ENCODE peak calls at places on chromosomes 5 and 9, in six cellular contexts. P is heart left ventricle, E is fibroblast of pulmonary artery, F is HL-60, A is neural progenitor cell, L is BJ. B is an unnamed sample.
A peak's percentile ranks its signal among the peaks of the same experiment; 100 is the strongest.

GRCh38 chr9:27561697-27562096 is 11.6 kb downstream of the C9orf72 start:
- DNase-seq in P (no peak), E (no peak), F (no peak), A (no peak), L (no peak), B (no peak)

GRCh38 chr5:65926893-65927292 is 518 bp downstream of the ERBIN start:
- DNase-seq in P (no peak), E (peak; percentile 16), F (no peak), A (peak; percentile 45), L (no peak), B (peak; percentile 33)

GRCh38 chr5:156411131-156411727 is 84.3 kb downstream of the SGCD start:
- DNase-seq in P (no peak), E (peak; percentile 47), F (no peak), A (no peak), L (peak; percentile 64), B (peak; percentile 57)

GRCh38 chr5:337565-338130 is 16.1 kb downstream of the AHRR start:
- DNase-seq in P (no peak), E (peak; percentile 53), F (no peak), A (peak; percentile 70), L (no peak), B (peak; percentile 48)

GRCh38 chr5:140358738-140359310 is 1.2 kb upstream of the SLC4A9 start:
- DNase-seq in P (no peak), E (peak; percentile 59), F (no peak), A (peak; percentile 87), L (no peak), B (peak; percentile 61)

GRCh38 chr9:127634698-127635097 is 22.6 kb downstream of the STXBP1 start:
- DNase-seq in P (no peak), E (no peak), F (no peak), A (no peak), L (no peak), B (peak; percentile 54)

GRCh38 chr5:181039961-181040915 is at the start of gene BTNL9:
- DNase-seq in P (no peak), E (peak; percentile 24), F (no peak), A (no peak), L (no peak), B (no peak)

GRCh38 chr5:180130876-180131740 is 59.5 kb upstream of the RNF130 start:
- DNase-seq in P (no peak), E (no peak), F (no peak), A (no peak), L (no peak), B (no peak)

GRCh38 chr5:61332891-61333350 is 863 bp downstream of the ZSWIM6 start:
- DNase-seq in P (peak; percentile 61), E (peak; percentile 70), F (no peak), A (peak; percentile 55), L (no peak), B (peak; percentile 46)

GRCh38 chr9:115382865-115383264 is 264.9 kb upstream of the TNC start:
- DNase-seq in P (no peak), E (no peak), F (no peak), A (no peak), L (no peak), B (no peak)

GRCh38 chr9:5892456-5893133 is 1.9 kb downstream of the MLANA start:
- DNase-seq in P (no peak), E (no peak), F (no peak), A (no peak), L (no peak), B (peak; percentile 17)

GRCh38 chr5:39195198-39195826 is 24.1 kb downstream of the FYB1 start:
- DNase-seq in P (no peak), E (no peak), F (no peak), A (no peak), L (no peak), B (no peak)

GRCh38 chr9:104743377-104743985 is 4.0 kb upstream of the NIPSNAP3A start:
- DNase-seq in P (no peak), E (peak; percentile 86), F (no peak), A (peak; percentile 54), L (peak; percentile 19), B (peak; percentile 76)

GRCh38 chr5:82351754-82352145 is 73.6 kb upstream of the RPS23 start:
- DNase-seq in P (no peak), E (peak; percentile 91), F (peak; percentile 5), A (peak; percentile 65), L (no peak), B (peak; percentile 83)

GRCh38 chr5:137575847-137576246 is 76.7 kb upstream of the SPOCK1 start:
- DNase-seq in P (no peak), E (peak; percentile 59), F (no peak), A (no peak), L (no peak), B (peak; percentile 88)

GRCh38 chr5:179362355-179362754 is 17.1 kb upstream of the ADAMTS2 start:
- DNase-seq in P (no peak), E (no peak), F (no peak), A (no peak), L (no peak), B (no peak)

GRCh38 chr5:143154495-143155375 is 248.8 kb downstream of the NR3C1 start:
- DNase-seq in P (no peak), E (no peak), F (no peak), A (peak; percentile 34), L (no peak), B (no peak)

GRCh38 chr5:36156619-36157018 is 4.7 kb downstream of the SKP2 start:
- DNase-seq in P (no peak), E (peak; percentile 46), F (no peak), A (no peak), L (peak; percentile 92), B (no peak)

GRCh38 chr5:98791928-98792580 is 18.6 kb downstream of the RGMB start:
- DNase-seq in P (no peak), E (no peak), F (no peak), A (no peak), L (no peak), B (no peak)

GRCh38 chr5:136066705-136067271 is 38.0 kb downstream of the TGFBI start:
- DNase-seq in P (peak; percentile 71), E (peak; percentile 65), F (no peak), A (no peak), L (no peak), B (peak; percentile 54)
- TF ChIP-seq CTCF in P (no peak), E (peak; percentile 35), F (no peak), A (no peak), L (peak; percentile 50), B (no peak)

DNA sequence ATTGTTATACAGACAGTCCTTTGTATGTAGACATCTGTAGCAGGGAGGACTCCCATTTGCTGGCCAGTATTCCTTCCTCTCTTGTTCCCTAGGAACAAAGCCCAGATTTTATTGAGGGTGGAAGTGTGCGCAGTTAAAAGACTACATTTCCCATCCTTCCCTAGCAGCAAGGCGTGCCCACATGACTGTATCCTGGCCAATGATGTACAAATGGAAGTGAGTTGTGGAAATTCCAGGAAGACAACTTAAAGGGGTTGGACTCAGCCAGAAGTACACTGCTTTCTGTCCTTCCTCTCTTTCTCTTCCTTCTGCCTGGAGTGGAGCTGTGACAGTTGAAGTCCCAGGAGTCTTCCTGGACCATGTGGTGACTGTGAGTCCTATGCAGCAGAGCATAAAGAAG is 89.0 kb downstream of the HRH2 start:
- DNase-seq in P (no peak), E (peak; percentile 19), F (no peak), A (peak; percentile 58), L (no peak), B (peak; percentile 63)
- TF ChIP-seq CTCF in P (no peak), E (no peak), F (no peak), A (no peak), L (no peak), B (no peak)

GRCh38 chr9:101530076-101530711 is 3.5 kb upstream of the RNF20 start:
- DNase-seq in P (peak; percentile 48), E (peak; percentile 85), F (peak; percentile 68), A (peak; percentile 82), L (no peak), B (peak; percentile 82)
- TF ChIP-seq CTCF in P (peak; percentile 93), E (peak; percentile 89), F (peak; percentile 37), A (peak; percentile 88), L (peak; percentile 81), B (peak; percentile 67)

DNA sequence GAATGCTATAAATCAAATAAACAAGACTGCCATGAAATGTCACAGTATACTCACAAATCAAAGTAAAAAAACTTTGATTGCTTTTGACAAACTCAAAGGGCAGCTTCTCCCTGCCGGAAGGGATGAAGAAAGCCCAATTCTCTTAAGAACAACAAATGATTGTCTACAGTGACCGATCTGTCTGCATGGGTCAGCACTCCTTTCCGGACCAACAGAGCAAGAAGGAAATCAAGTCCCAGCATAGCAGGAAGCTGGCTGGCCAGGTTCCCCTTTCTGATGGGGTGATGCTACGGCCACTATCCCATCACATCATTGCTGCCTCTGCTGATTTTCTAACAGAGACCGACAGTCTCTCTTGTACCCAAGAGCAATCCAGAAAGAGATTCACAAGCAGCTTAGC is 711 bp downstream of the C1QTNF3 start:
- DNase-seq in P (peak; percentile 40), E (no peak), F (no peak), A (no peak), L (no peak), B (no peak)
- TF ChIP-seq CTCF in P (no peak), E (no peak), F (no peak), A (no peak), L (no peak), B (no peak)

DNA sequence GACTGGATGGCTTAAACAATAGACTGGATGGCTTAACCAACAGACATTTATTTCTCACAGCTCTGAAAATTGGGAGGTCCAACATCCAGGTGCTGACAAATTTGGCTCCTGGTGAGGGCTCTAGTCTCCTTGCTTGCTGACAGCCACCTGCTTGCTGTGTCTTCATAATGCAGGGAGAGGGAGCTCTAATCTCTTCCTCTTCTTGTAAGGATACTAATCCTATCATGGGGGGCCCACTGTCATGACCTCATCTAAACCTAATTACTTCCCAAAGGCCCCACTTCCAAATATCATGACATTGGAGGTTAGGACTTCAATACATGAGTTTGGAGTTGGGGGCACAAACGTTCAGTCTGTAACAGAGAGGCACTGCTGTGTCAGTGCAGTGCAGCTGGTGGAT is 26.4 kb downstream of the FOXD1 start:
- DNase-seq in P (no peak), E (no peak), F (no peak), A (no peak), L (no peak), B (no peak)
- TF ChIP-seq CTCF in P (no peak), E (no peak), F (no peak), A (peak; percentile 19), L (no peak), B (no peak)

GRCh38 chr5:121628783-121629182 is 222.9 kb upstream of the FTMT start:
- DNase-seq in P (no peak), E (peak; percentile 1), F (no peak), A (no peak), L (no peak), B (peak; percentile 76)

GRCh38 chr5:121634946-121635345 is 216.7 kb upstream of the FTMT start:
- DNase-seq in P (no peak), E (no peak), F (no peak), A (no peak), L (no peak), B (peak; percentile 14)

GRCh38 chr5:121630402-121630801 is 221.3 kb upstream of the FTMT start:
- DNase-seq in P (no peak), E (peak; percentile 11), F (no peak), A (peak; percentile 8), L (no peak), B (peak; percentile 51)
- TF ChIP-seq CTCF in P (no peak), E (no peak), F (no peak), A (peak; percentile 24), L (peak; percentile 31), B (peak; percentile 36)

GRCh38 chr9:911003-911402 is 65.5 kb upstream of the DMRT3 start:
- DNase-seq in P (no peak), E (no peak), F (no peak), A (no peak), L (no peak), B (no peak)
- TF ChIP-seq CTCF in P (no peak), E (no peak), F (no peak), A (no peak), L (no peak), B (no peak)